ENCODE peak calls at places on chromosomes 2 and 18, in ten cellular contexts. P is activated effector memory CD4-positive, alpha-beta T cell treated with anti-CD3 and anti-CD28 coated beads, Interleukin-2, amount 50 U/mL, for 16 hours; R is GM13977; L is hippocampal formation; T is progenitor cell of endocrine pancreas; X is psoas muscle; D is ureter; F is fibroblast of mammary gland; N is NCI-H69; C is stimulated activated CD4-positive, alpha-beta T cell treated with anti-CD3 and anti-CD28 coated beads, TNF-alpha, amount 100 ng/mL, for 1 hour. U is an unnamed sample.

GRCh38 chr18:519019-519879 is 18.7 kb upstream of the COLEC12 start:
- DNase-seq in T (no peak), X (peak; percentile 36), D (peak; percentile 54), R (peak; percentile 59), F (peak; percentile 72), P (no peak), N (no peak), L (peak; percentile 32), C (no peak), U (no peak)

GRCh38 chr2:218370410-218371063 is 11.5 kb upstream of the SLC11A1 start:
- DNase-seq in N (no peak), L (no peak), T (no peak), F (peak; percentile 48), C (no peak), P (no peak), D (no peak), X (peak; percentile 36), R (no peak), U (no peak)

GRCh38 chr2:142323206-142323605 is 192.4 kb upstream of the LRP1B start:
- DNase-seq in T (no peak), P (no peak), R (no peak), X (no peak), F (no peak), C (no peak), L (no peak), D (no peak), N (no peak), U (no peak)

GRCh38 chr2:109379507-109379906 is 234.3 kb downstream of the SEPTIN10 start:
- DNase-seq in L (no peak), N (no peak), F (no peak), C (no peak), T (no peak), P (peak; percentile 46), D (no peak), R (no peak), X (no peak), U (no peak)

GRCh38 chr2:73939419-73939818 is 12.7 kb downstream of the DGUOK start:
- DNase-seq in R (no peak), P (no peak), L (no peak), X (no peak), F (peak; percentile 86), N (no peak), C (no peak), T (no peak), D (no peak), U (no peak)

GRCh38 chr2:219205165-219205538 is 1.4 kb upstream of the ZFAND2B start:
- DNase-seq in N (no peak), D (no peak), L (no peak), C (no peak), X (no peak), F (no peak), P (no peak), T (no peak), R (no peak), U (no peak)

GRCh38 chr2:173630425-173631122 is 275.9 kb downstream of the CDCA7 start:
- DNase-seq in P (no peak), L (no peak), T (no peak), R (no peak), N (no peak), X (no peak), D (no peak), F (no peak), C (no peak), U (no peak)

GRCh38 chr2:118492335-118492734 is 355.1 kb downstream of the EN1 start:
- DNase-seq in F (peak; percentile 71), T (no peak), L (no peak), X (no peak), P (no peak), R (no peak), N (no peak), C (no peak), D (no peak), U (peak; percentile 48)

GRCh38 chr18:3454365-3455089 is 4.6 kb downstream of the TGIF1 start:
- DNase-seq in F (peak; percentile 73), T (no peak), R (peak; percentile 42), P (peak; percentile 70), L (peak; percentile 60), X (no peak), D (no peak), N (peak; percentile 82), C (no peak), U (peak; percentile 47)

GRCh38 chr2:229714736-229715541 is 584 bp upstream of the DNER start:
- DNase-seq in D (peak; percentile 50), X (peak; percentile 53), L (peak; percentile 49), P (peak; percentile 71), R (peak; percentile 69), N (peak; percentile 47), F (peak; percentile 56), C (no peak), T (peak; percentile 69), U (peak; percentile 58)

GRCh38 chr2:172252154-172252553 is 149.5 kb upstream of the DLX2 start:
- DNase-seq in T (no peak), P (no peak), C (no peak), D (no peak), F (no peak), N (no peak), X (no peak), L (no peak), R (no peak), U (no peak)

GRCh38 chr2:168401771-168402170 is 54.3 kb upstream of the CERS6 start:
- DNase-seq in F (no peak), C (no peak), P (no peak), D (no peak), R (no peak), T (no peak), L (no peak), X (no peak), N (no peak), U (no peak)

GRCh38 chr2:232229917-232230310 is 148.6 kb upstream of the ALPP start:
- DNase-seq in C (no peak), L (no peak), R (no peak), T (no peak), P (no peak), N (no peak), X (no peak), D (no peak), F (peak; percentile 58), U (no peak)

GRCh38 chr2:37324786-37325624 is at the start of gene PRKD3:
- DNase-seq in R (peak; percentile 90), N (peak; percentile 83), X (peak; percentile 51), T (peak; percentile 71), L (no peak), P (peak; percentile 89), C (no peak), F (peak; percentile 37), D (peak; percentile 52), U (peak; percentile 76)

GRCh38 chr2:39603436-39603835 is 62.3 kb upstream of the TMEM178A start:
- DNase-seq in D (no peak), R (no peak), F (peak; percentile 41), N (no peak), T (no peak), X (no peak), C (no peak), P (no peak), L (no peak), U (no peak)